ENCODE peak calls at places on chromosomes 13 and 19, in nine cellular contexts. S is GM12878, U is thoracic aorta, A is endothelial cell, E is H9, K is Calu3, W is breast epithelium, O is A549, F is psoas muscle. Z is an unnamed sample.

GRCh38 chr19:5567971-5568407 is 236 bp upstream of the TINCR start:
- DNase-seq in K (peak; percentile 6), W (no peak), O (no peak), A (no peak), F (no peak), E (no peak), S (no peak), U (no peak), Z (no peak)

GRCh38 chr13:60654405-60654804 is 257.4 kb downstream of the TDRD3 start:
- DNase-seq in S (no peak), O (peak; percentile 6), A (peak; percentile 47), F (no peak), U (no peak), W (no peak), K (no peak), E (no peak), Z (peak; percentile 51)

GRCh38 chr13:95288899-95289500 is 12.3 kb downstream of the ABCC4 start:
- DNase-seq in S (no peak), E (no peak), W (no peak), K (no peak), U (no peak), F (no peak), A (no peak), O (no peak), Z (peak; percentile 39)

GRCh38 chr19:623974-624373 is 9.4 kb downstream of the POLRMT start:
- DNase-seq in E (no peak), S (no peak), K (no peak), O (peak; percentile 94), F (no peak), U (no peak), A (no peak), W (no peak), Z (no peak)

GRCh38 chr19:339262-339887 is 5.2 kb downstream of the MIER2 start:
- DNase-seq in A (no peak), F (no peak), E (no peak), K (no peak), S (no peak), W (no peak), U (no peak), O (no peak), Z (no peak)

GRCh38 chr19:3818479-3818878 is 32.3 kb upstream of the MATK start:
- DNase-seq in F (no peak), O (no peak), E (no peak), W (no peak), S (no peak), K (peak; percentile 4), A (no peak), U (no peak), Z (peak; percentile 2)

GRCh38 chr13:98468352-98468751 is 108.6 kb downstream of the STK24 start:
- DNase-seq in F (no peak), E (no peak), U (no peak), W (no peak), A (no peak), K (no peak), O (no peak), S (no peak), Z (no peak)

GRCh38 chr19:47330466-47330869 is 1.5 kb upstream of the C5AR2 start:
- DNase-seq in W (no peak), K (no peak), F (no peak), O (no peak), S (no peak), A (no peak), U (no peak), E (no peak), Z (peak; percentile 67)

GRCh38 chr13:98476538-98476966 is 100.4 kb downstream of the STK24 start:
- DNase-seq in E (peak; percentile 77), U (no peak), F (peak; percentile 76), S (peak; percentile 90), K (peak; percentile 65), O (no peak), A (peak; percentile 24), W (no peak), Z (peak; percentile 93)

GRCh38 chr19:10402441-10403038 is 802 bp downstream of the CDC37 start:
- DNase-seq in U (no peak), S (no peak), O (no peak), W (no peak), E (no peak), K (no peak), F (peak; percentile 64), A (peak; percentile 80), Z (no peak)

GRCh38 chr19:53294786-53295441 is 27.4 kb upstream of the VN1R4 start:
- DNase-seq in S (no peak), U (no peak), A (no peak), O (peak; percentile 19), E (peak; percentile 78), F (no peak), K (no peak), W (no peak), Z (no peak)

GRCh38 chr19:50669319-50670101 is 20.3 kb downstream of the C19orf81 start:
- DNase-seq in U (no peak), W (no peak), K (peak; percentile 45), E (no peak), F (no peak), O (peak; percentile 61), A (no peak), S (no peak), Z (peak; percentile 16)

GRCh38 chr13:40275155-40275554 is 391.3 kb downstream of the FOXO1 start:
- DNase-seq in E (no peak), U (no peak), S (no peak), F (no peak), O (no peak), A (no peak), K (no peak), W (no peak), Z (no peak)

GRCh38 chr19:577439-578392 is 5.3 kb downstream of the BSG start:
- DNase-seq in S (no peak), K (no peak), F (no peak), E (no peak), O (no peak), U (no peak), W (no peak), A (no peak), Z (no peak)

GRCh38 chr13:43730642-43731041 is 56.1 kb downstream of the ENOX1 start:
- DNase-seq in W (no peak), K (no peak), A (no peak), F (peak; percentile 43), O (no peak), S (no peak), U (no peak), E (no peak), Z (no peak)

GRCh38 chr13:41917641-41918040 is 43.3 kb downstream of the VWA8 start:
- DNase-seq in U (no peak), K (no peak), S (no peak), E (no peak), O (no peak), A (no peak), F (no peak), W (no peak), Z (no peak)

GRCh38 chr13:57631607-57632275 is at the start of gene PCDH17:
- DNase-seq in A (peak; percentile 32), E (peak; percentile 68), U (no peak), F (peak; percentile 53), O (no peak), W (peak; percentile 50), K (no peak), S (no peak), Z (no peak)

GRCh38 chr19:2524361-2524839 is 48.5 kb downstream of the GADD45B start:
- DNase-seq in S (no peak), F (no peak), K (no peak), A (no peak), O (no peak), U (no peak), W (no peak), E (no peak), Z (no peak)

GRCh38 chr19:2524840-2525723 is 49.2 kb downstream of the GADD45B start:
- DNase-seq in A (no peak), F (peak; percentile 81), S (no peak), E (no peak), W (peak; percentile 63), O (peak; percentile 86), K (peak; percentile 86), U (peak; percentile 61), Z (no peak)

GRCh38 chr19:2527716-2528115 is 51.8 kb downstream of the GADD45B start:
- DNase-seq in A (no peak), O (no peak), U (no peak), K (no peak), E (peak; percentile 19), S (no peak), W (no peak), F (no peak), Z (no peak)

GRCh38 chr19:2527171-2527570 is 51.2 kb downstream of the GADD45B start:
- DNase-seq in A (no peak), E (no peak), O (no peak), K (no peak), U (no peak), F (no peak), S (no peak), W (no peak), Z (no peak)

DNA sequence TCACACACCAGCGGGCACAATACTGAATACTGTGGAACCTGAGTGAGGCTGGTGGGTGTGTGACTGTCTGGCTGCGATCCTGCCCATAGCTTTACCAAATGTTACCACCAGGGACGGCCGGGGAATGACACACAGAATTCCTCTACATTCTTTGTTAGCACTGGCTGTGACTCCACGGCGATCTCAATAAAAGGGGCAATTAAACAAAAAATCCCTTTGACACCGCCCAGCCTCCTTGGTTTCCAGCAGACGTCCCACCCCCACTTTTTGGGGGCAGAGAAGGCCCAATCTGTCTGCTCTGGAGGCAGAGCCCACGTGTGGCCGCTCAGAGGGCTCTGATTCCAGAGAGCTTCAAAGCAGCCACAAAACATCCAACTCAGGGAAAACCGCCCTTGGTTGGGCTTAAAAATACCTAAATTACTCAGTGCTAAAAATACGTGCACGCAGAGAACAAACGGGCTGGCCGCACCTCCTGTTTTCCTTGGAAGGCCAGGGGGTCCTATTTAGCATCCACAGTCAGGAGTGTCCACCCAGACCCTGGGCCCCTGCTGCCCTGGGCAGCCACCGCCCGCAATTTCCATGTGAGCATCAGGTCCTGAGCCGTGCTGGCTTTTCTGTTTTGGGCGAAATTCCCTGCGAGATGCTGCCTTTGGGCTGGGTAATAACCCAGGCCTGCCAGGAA is 47.8 kb downstream of the GADD45B start:
- DNase-seq in U (peak; percentile 62), S (no peak), F (no peak), K (no peak), A (no peak), E (no peak), W (no peak), O (peak; percentile 54), Z (no peak)
- TF ChIP-seq CTCF in U (peak; percentile 67), S (no peak), F (no peak), K (no peak), A (no peak), E (peak; percentile 7), W (no peak), O (no peak), Z (no peak)

GRCh38 chr19:48969276-48970138 is 4.4 kb downstream of the FTL start:
- DNase-seq in S (no peak), F (no peak), U (no peak), E (peak; percentile 63), A (no peak), W (no peak), O (peak; percentile 86), K (no peak), Z (no peak)
- TF ChIP-seq CTCF in S (no peak), F (no peak), U (no peak), E (no peak), A (no peak), W (no peak), O (no peak), K (no peak), Z (no peak)

GRCh38 chr13:33312150-33312908 is 26.8 kb upstream of the STARD13 start:
- DNase-seq in S (no peak), O (peak; percentile 13), F (no peak), K (no peak), E (no peak), W (no peak), U (no peak), A (no peak), Z (no peak)
- TF ChIP-seq CTCF in S (no peak), O (peak; percentile 35), F (peak; percentile 43), K (no peak), E (peak; percentile 44), W (no peak), U (no peak), A (no peak), Z (no peak)

GRCh38 chr19:12890787-12891552 is at the start of gene GCDH:
- DNase-seq in A (peak; percentile 89), W (peak; percentile 97), K (peak; percentile 89), F (peak; percentile 98), E (peak; percentile 99), S (peak; percentile 95), O (peak; percentile 97), U (peak; percentile 95), Z (peak; percentile 100)
- TF ChIP-seq CTCF in A (no peak), W (no peak), K (no peak), F (no peak), E (no peak), S (no peak), O (no peak), U (no peak), Z (no peak)